ENCODE peak calls at places on chromosomes 5 and 9, in seven cellular contexts. One of them, this sample, is unnamed.

GRCh38 chr9:134971196-134971595 is 53.5 kb upstream of the FCN1 start:
- DNase-seq in heart right ventricle: no peak
- DNase-seq in A549: no peak
- DNase-seq in PC-3: no peak
- DNase-seq in prostate gland: no peak
- DNase-seq in left lung: peak; percentile 17
- DNase-seq in psoas muscle: no peak
- DNase-seq in this sample: no peak

GRCh38 chr5:120740989-120741388 is 276.9 kb downstream of the PRR16 start:
- DNase-seq in heart right ventricle: no peak
- DNase-seq in A549: no peak
- DNase-seq in PC-3: no peak
- DNase-seq in prostate gland: no peak
- DNase-seq in left lung: no peak
- DNase-seq in psoas muscle: no peak
- DNase-seq in this sample: no peak

GRCh38 chr9:77475641-77476473 is 172.3 kb downstream of the GNA14 start:
- DNase-seq in heart right ventricle: no peak
- DNase-seq in A549: no peak
- DNase-seq in PC-3: no peak
- DNase-seq in prostate gland: no peak
- DNase-seq in left lung: no peak
- DNase-seq in psoas muscle: no peak
- DNase-seq in this sample: no peak

GRCh38 chr5:99721487-99721886 is 792.7 kb upstream of the CHD1 start:
- DNase-seq in heart right ventricle: no peak
- DNase-seq in A549: no peak
- DNase-seq in PC-3: peak; percentile 75
- DNase-seq in prostate gland: no peak
- DNase-seq in left lung: no peak
- DNase-seq in psoas muscle: no peak
- DNase-seq in this sample: no peak

GRCh38 chr5:170313344-170313743 is 15.8 kb upstream of the LCP2 start:
- DNase-seq in heart right ventricle: no peak
- DNase-seq in A549: peak; percentile 8
- DNase-seq in PC-3: no peak
- DNase-seq in prostate gland: no peak
- DNase-seq in left lung: no peak
- DNase-seq in psoas muscle: no peak
- DNase-seq in this sample: no peak

GRCh38 chr9:76516350-76516749 is 57.4 kb downstream of the GCNT1 start:
- DNase-seq in heart right ventricle: no peak
- DNase-seq in A549: no peak
- DNase-seq in PC-3: no peak
- DNase-seq in prostate gland: no peak
- DNase-seq in left lung: no peak
- DNase-seq in psoas muscle: no peak
- DNase-seq in this sample: no peak

GRCh38 chr9:2016411-2017208 is 1.5 kb downstream of the SMARCA2 start:
- DNase-seq in heart right ventricle: peak; percentile 81
- DNase-seq in A549: peak; percentile 82
- DNase-seq in PC-3: peak; percentile 58
- DNase-seq in prostate gland: peak; percentile 89
- DNase-seq in left lung: peak; percentile 92
- DNase-seq in psoas muscle: peak; percentile 83
- DNase-seq in this sample: peak; percentile 75

GRCh38 chr5:40630166-40630565 is 49.5 kb upstream of the PTGER4 start:
- DNase-seq in heart right ventricle: no peak
- DNase-seq in A549: no peak
- DNase-seq in PC-3: no peak
- DNase-seq in prostate gland: no peak
- DNase-seq in left lung: no peak
- DNase-seq in psoas muscle: no peak
- DNase-seq in this sample: no peak

GRCh38 chr5:26663500-26663899 is 374.9 kb downstream of the CDH9 start:
- DNase-seq in heart right ventricle: no peak
- DNase-seq in A549: no peak
- DNase-seq in PC-3: no peak
- DNase-seq in prostate gland: no peak
- DNase-seq in left lung: no peak
- DNase-seq in psoas muscle: no peak
- DNase-seq in this sample: no peak

GRCh38 chr9:86540999-86541398 is 186.8 kb upstream of the TUT7 start:
- DNase-seq in heart right ventricle: no peak
- DNase-seq in A549: no peak
- DNase-seq in PC-3: no peak
- DNase-seq in prostate gland: no peak
- DNase-seq in left lung: no peak
- DNase-seq in psoas muscle: no peak
- DNase-seq in this sample: no peak

GRCh38 chr9:105697871-105698270 is 3.5 kb downstream of the TMEM38B start:
- DNase-seq in heart right ventricle: no peak
- DNase-seq in A549: no peak
- DNase-seq in PC-3: no peak
- DNase-seq in prostate gland: no peak
- DNase-seq in left lung: no peak
- DNase-seq in psoas muscle: no peak
- DNase-seq in this sample: no peak

GRCh38 chr5:73274870-73275756 is 102.1 kb downstream of the TMEM174 start:
- DNase-seq in heart right ventricle: no peak
- DNase-seq in A549: no peak
- DNase-seq in PC-3: no peak
- DNase-seq in prostate gland: peak; percentile 61
- DNase-seq in left lung: no peak
- DNase-seq in psoas muscle: peak; percentile 58
- DNase-seq in this sample: no peak

GRCh38 chr5:23994581-23995370 is 487.4 kb downstream of the PRDM9 start:
- DNase-seq in heart right ventricle: no peak
- DNase-seq in A549: peak; percentile 6
- DNase-seq in PC-3: peak; percentile 53
- DNase-seq in prostate gland: no peak
- DNase-seq in left lung: no peak
- DNase-seq in psoas muscle: no peak
- DNase-seq in this sample: peak; percentile 20

GRCh38 chr5:2022436-2022835 is 139.7 kb upstream of the IRX4 start:
- DNase-seq in heart right ventricle: no peak
- DNase-seq in A549: no peak
- DNase-seq in PC-3: no peak
- DNase-seq in prostate gland: no peak
- DNase-seq in left lung: no peak
- DNase-seq in psoas muscle: no peak
- DNase-seq in this sample: no peak

GRCh38 chr5:81151546-81151945 is 81.6 kb upstream of the CKMT2 start:
- DNase-seq in heart right ventricle: no peak
- DNase-seq in A549: no peak
- DNase-seq in PC-3: no peak
- DNase-seq in prostate gland: no peak
- DNase-seq in left lung: no peak
- DNase-seq in psoas muscle: no peak
- DNase-seq in this sample: no peak

GRCh38 chr5:67263656-67264055 is 67.1 kb upstream of the CD180 start:
- DNase-seq in heart right ventricle: no peak
- DNase-seq in A549: no peak
- DNase-seq in PC-3: no peak
- DNase-seq in prostate gland: no peak
- DNase-seq in left lung: no peak
- DNase-seq in psoas muscle: no peak
- DNase-seq in this sample: no peak

GRCh38 chr5:179307006-179307800 is 38.1 kb downstream of the ADAMTS2 start:
- DNase-seq in heart right ventricle: no peak
- DNase-seq in A549: no peak
- DNase-seq in PC-3: no peak
- DNase-seq in prostate gland: no peak
- DNase-seq in left lung: peak; percentile 62
- DNase-seq in psoas muscle: peak; percentile 11
- DNase-seq in this sample: no peak

GRCh38 chr9:22124263-22125011 is 115.3 kb upstream of the CDKN2B start:
- DNase-seq in heart right ventricle: no peak
- DNase-seq in A549: peak; percentile 47
- DNase-seq in PC-3: peak; percentile 73
- DNase-seq in prostate gland: no peak
- DNase-seq in left lung: no peak
- DNase-seq in psoas muscle: no peak
- DNase-seq in this sample: no peak

GRCh38 chr5:33588654-33589372 is 148.0 kb downstream of the TARS1 start:
- DNase-seq in heart right ventricle: no peak
- DNase-seq in A549: peak; percentile 56
- DNase-seq in PC-3: peak; percentile 24
- DNase-seq in prostate gland: no peak
- DNase-seq in left lung: no peak
- DNase-seq in psoas muscle: no peak
- DNase-seq in this sample: no peak

GRCh38 chr9:132161743-132162187 is at the start of gene NTNG2:
- DNase-seq in heart right ventricle: no peak
- DNase-seq in A549: no peak
- DNase-seq in PC-3: no peak
- DNase-seq in prostate gland: no peak
- DNase-seq in left lung: peak; percentile 86
- DNase-seq in psoas muscle: no peak
- DNase-seq in this sample: no peak

GRCh38 chr9:86511614-86512360 is 157.6 kb upstream of the TUT7 start:
- DNase-seq in heart right ventricle: no peak
- DNase-seq in A549: no peak
- DNase-seq in PC-3: no peak
- DNase-seq in prostate gland: no peak
- DNase-seq in left lung: no peak
- DNase-seq in psoas muscle: no peak
- DNase-seq in this sample: no peak

GRCh38 chr9:38016375-38017120 is 52.5 kb downstream of the SHB start:
- DNase-seq in heart right ventricle: no peak
- DNase-seq in A549: peak; percentile 53
- DNase-seq in PC-3: peak; percentile 39
- DNase-seq in prostate gland: no peak
- DNase-seq in left lung: no peak
- DNase-seq in psoas muscle: no peak
- DNase-seq in this sample: no peak
- H3K27ac ChIP-seq in heart right ventricle: peak overlapping the region; percentile 82
- H3K27ac ChIP-seq in A549: peak overlapping the region; percentile 96
- H3K27ac ChIP-seq in PC-3: peak overlapping the region; percentile 97
- H3K27ac ChIP-seq in prostate gland: peak overlapping the region; percentile 53
- H3K27ac ChIP-seq in left lung: no peak overlapping the region
- H3K27ac ChIP-seq in psoas muscle: peak overlapping the region; percentile 74
- H3K27ac ChIP-seq in this sample: peak overlapping the region; percentile 80

GRCh38 chr9:10008101-10008799 is 604.6 kb downstream of the PTPRD start:
- DNase-seq in heart right ventricle: no peak
- DNase-seq in A549: no peak
- DNase-seq in PC-3: no peak
- DNase-seq in prostate gland: no peak
- DNase-seq in left lung: no peak
- DNase-seq in psoas muscle: no peak
- DNase-seq in this sample: no peak
- TF ChIP-seq CTCF in heart right ventricle: no peak
- TF ChIP-seq CTCF in A549: no peak
- TF ChIP-seq CTCF in PC-3: no peak
- TF ChIP-seq CTCF in prostate gland: no peak
- TF ChIP-seq CTCF in left lung: no peak
- TF ChIP-seq CTCF in psoas muscle: no peak
- TF ChIP-seq CTCF in this sample: no peak

DNA sequence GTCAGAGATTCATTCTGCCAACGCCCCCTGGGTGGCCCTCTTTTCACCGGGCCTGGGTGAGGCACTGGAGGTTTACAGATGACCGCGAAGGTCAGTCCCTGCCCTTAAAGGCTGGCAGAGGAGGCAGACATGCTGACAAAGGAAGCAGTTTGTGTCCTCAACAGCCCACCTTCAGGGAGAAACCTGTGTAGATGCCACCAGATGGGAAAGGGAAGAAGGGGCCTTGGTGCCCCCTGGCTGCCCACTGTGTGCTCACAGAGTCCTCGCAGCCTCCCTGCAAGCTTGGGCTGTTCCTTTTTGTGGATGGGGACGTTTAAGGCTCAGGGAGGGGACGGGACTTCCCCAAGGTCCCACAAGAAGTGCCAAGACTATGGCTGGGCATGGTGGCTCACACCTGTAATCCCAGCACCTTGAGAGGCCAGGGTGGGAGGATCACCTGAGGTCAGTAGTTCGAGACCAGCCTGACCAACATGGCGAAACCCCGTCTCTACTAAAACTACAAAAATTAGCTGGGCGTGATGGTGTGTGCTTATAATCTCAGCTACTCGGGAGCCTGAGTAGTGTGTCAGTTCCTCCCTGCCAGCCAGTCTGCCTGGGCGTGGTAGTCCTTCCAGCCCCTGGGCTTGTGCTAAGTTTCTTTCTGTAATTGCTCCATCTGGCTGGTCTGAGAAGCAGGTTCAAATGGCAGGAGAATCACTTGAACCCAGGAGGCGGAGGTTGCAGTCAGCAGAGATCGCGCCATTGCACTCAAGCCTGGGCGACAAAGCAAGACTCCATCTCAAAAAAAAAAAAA is 36.2 kb downstream of the NEK6 start:
- DNase-seq in heart right ventricle: no peak
- DNase-seq in A549: no peak
- DNase-seq in PC-3: peak; percentile 20
- DNase-seq in prostate gland: no peak
- DNase-seq in left lung: no peak
- DNase-seq in psoas muscle: no peak
- DNase-seq in this sample: no peak
- H3K27ac ChIP-seq in heart right ventricle: no peak overlapping the region
- H3K27ac ChIP-seq in A549: peak overlapping the region; percentile 36
- H3K27ac ChIP-seq in PC-3: no peak overlapping the region
- H3K27ac ChIP-seq in prostate gland: no peak overlapping the region
- H3K27ac ChIP-seq in left lung: no peak overlapping the region
- H3K27ac ChIP-seq in psoas muscle: no peak overlapping the region
- H3K27ac ChIP-seq in this sample: peak overlapping the region; percentile 90

DNA sequence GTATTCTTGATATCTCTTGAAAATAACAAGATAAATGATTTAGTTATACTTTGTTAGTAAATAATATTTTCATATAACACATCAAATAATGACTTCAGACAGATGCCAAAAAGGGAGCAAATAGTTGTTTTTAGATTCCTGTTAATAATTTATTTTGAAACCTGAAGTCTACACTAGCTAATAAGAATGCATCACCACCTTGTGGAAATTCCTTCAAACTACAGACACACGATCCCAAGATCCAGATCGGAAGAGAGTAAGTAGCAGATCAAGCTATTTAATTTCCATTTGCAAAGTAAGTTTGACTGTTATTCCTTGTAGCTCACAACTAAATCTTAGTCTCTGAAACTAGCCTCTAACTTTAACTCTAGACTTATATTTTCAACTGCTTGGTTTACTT is 35.5 kb upstream of the ISL1 start:
- DNase-seq in heart right ventricle: no peak
- DNase-seq in A549: peak; percentile 8
- DNase-seq in PC-3: peak; percentile 33
- DNase-seq in prostate gland: no peak
- DNase-seq in left lung: no peak
- DNase-seq in psoas muscle: no peak
- DNase-seq in this sample: no peak
- TF ChIP-seq CTCF in heart right ventricle: no peak
- TF ChIP-seq CTCF in A549: no peak
- TF ChIP-seq CTCF in PC-3: peak; percentile 52
- TF ChIP-seq CTCF in prostate gland: no peak
- TF ChIP-seq CTCF in left lung: no peak
- TF ChIP-seq CTCF in psoas muscle: no peak
- TF ChIP-seq CTCF in this sample: no peak